ENCODE peak calls at places on chromosomes 6 and 20, in five cellular contexts. R, Z, M, P and T are unnamed samples.
A peak's percentile ranks its signal among the peaks of the same experiment; 100 is the strongest.

GRCh38 chr6:104572901-104573300 is 286.8 kb downstream of the HACE1 start:
- DNase-seq in R (no peak), P (no peak), M (no peak), Z (no peak), T (no peak)

GRCh38 chr6:18343741-18344140 is 43.4 kb upstream of the RNF144B start:
- DNase-seq in M (no peak), Z (no peak), P (no peak), R (no peak), T (no peak)

GRCh38 chr6:27078734-27079357 is 168.7 kb upstream of the PRSS16 start:
- DNase-seq in Z (peak; percentile 27), M (no peak), R (peak; percentile 46), P (peak; percentile 31), T (peak; percentile 60)

GRCh38 chr6:105511639-105512038 is 108.8 kb upstream of the PREP start:
- DNase-seq in Z (no peak), R (no peak), P (no peak), M (no peak), T (no peak)

GRCh38 chr6:3656076-3656475 is 95.4 kb downstream of the PXDC1 start:
- DNase-seq in R (no peak), P (no peak), Z (no peak), M (no peak), T (no peak)

GRCh38 chr6:84731901-84732300 is 32.5 kb downstream of the TBX18 start:
- DNase-seq in P (no peak), M (no peak), Z (no peak), R (no peak), T (no peak)

GRCh38 chr6:157962601-157963084 is 19.0 kb upstream of the SYNJ2 start:
- DNase-seq in R (no peak), M (no peak), P (no peak), Z (no peak), T (no peak)

GRCh38 chr20:10922941-10923340 is 249.1 kb upstream of the JAG1 start:
- DNase-seq in M (no peak), R (no peak), P (no peak), Z (no peak), T (no peak)

GRCh38 chr20:10474606-10475184 is 39.6 kb downstream of the SLX4IP start:
- DNase-seq in M (no peak), P (no peak), Z (no peak), R (no peak), T (no peak)

GRCh38 chr6:15253107-15254073 is 7.5 kb downstream of the JARID2 start:
- DNase-seq in Z (no peak), P (no peak), R (no peak), M (no peak), T (no peak)

DNA sequence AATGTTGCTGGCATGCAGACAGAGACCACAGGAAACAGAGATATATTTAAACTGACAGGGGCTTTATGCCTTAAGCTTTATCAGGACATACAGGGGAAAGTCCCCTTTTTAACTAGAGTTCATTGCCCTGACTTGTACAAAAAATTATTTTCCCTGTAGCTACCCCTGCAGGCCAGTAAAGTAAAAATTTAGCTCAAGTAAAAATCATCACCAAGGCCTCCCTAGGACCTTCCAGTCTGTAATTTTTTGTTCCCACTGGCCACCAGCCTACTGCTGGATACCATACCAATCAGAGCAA is 711.9 kb upstream of the NRSN1 start:
- DNase-seq in Z (no peak), P (no peak), M (no peak), R (no peak), T (no peak)
- TF ChIP-seq CTCF in Z (no peak), P (no peak), M (no peak), R (peak; percentile 7), T (no peak)

DNA sequence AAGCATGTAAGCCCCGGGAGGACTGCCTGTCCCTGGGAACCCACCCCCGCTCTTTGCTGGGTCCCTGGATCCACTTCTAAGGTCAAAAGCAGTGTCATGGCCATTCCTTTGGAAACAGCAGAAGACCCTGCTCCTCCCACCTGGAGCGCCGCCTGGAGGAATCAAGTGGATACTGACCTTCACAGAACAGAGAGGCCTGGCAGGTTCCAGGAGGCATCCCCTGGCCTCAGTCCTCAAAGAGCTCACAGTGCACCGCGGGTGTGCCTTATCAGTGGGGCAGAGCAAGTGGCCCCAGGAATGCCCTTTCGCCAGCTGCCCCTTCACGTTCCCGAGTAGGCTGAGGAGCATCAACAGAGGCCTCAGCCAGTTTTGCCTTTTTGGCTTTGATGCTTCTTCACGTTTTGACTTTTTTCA is 11.1 kb upstream of the SLC4A11 start:
- DNase-seq in R (peak; percentile 57), P (no peak), Z (no peak), M (no peak), T (peak; percentile 66)
- TF ChIP-seq CTCF in R (peak; percentile 55), P (no peak), Z (no peak), M (no peak), T (peak; percentile 70)

GRCh38 chr6:64280569-64280968 is 645.0 kb downstream of the PHF3 start:
- DNase-seq in Z (no peak), P (no peak), R (peak; percentile 25), M (no peak), T (no peak)
- TF ChIP-seq CTCF in Z (no peak), P (no peak), R (peak; percentile 41), M (no peak), T (peak; percentile 48)

GRCh38 chr6:125751334-125751916 is 2.0 kb downstream of the HEY2 start:
- DNase-seq in P (no peak), R (no peak), Z (no peak), M (no peak), T (no peak)

GRCh38 chr6:125753937-125754259 is 4.5 kb downstream of the HEY2 start:
- DNase-seq in Z (no peak), M (no peak), P (no peak), R (no peak), T (no peak)

GRCh38 chr6:125752773-125753172 is 3.3 kb downstream of the HEY2 start:
- DNase-seq in R (no peak), Z (no peak), P (no peak), M (no peak), T (no peak)

GRCh38 chr6:125750692-125751333 is 1.4 kb downstream of the HEY2 start:
- DNase-seq in P (no peak), M (no peak), Z (no peak), R (no peak), T (no peak)

GRCh38 chr6:125753218-125753936 is 3.9 kb downstream of the HEY2 start:
- DNase-seq in Z (peak; percentile 31), R (no peak), P (no peak), M (no peak), T (no peak)
- TF ChIP-seq CTCF in Z (no peak), R (peak; percentile 44), P (no peak), M (no peak), T (peak; percentile 44)